ENCODE peak calls at places on chromosomes 5 and 9, in ten cellular contexts. V is lung microvascular endothelial cell; Y is erythroblast; X is stimulated activated naive CD8-positive, alpha-beta T cell treated with anti-CD3 and anti-CD28 coated beads, Interleukin-15, Interleukin-2, amounts not matched to agents 100 U/mL and 50 U/mL, for 24 hours; Z is neural progenitor cell; O is Daoy; P is ELF-1; R is NCI-H2171; E is naive thymus-derived CD8-positive, alpha-beta T cell; M is GM04503. U is an unnamed sample.
A peak's percentile ranks its signal among the peaks of the same experiment; 100 is the strongest.

GRCh38 chr5:78600656-78601452 is 47.7 kb downstream of the LHFPL2 start:
- DNase-seq in R (no peak), E (no peak), O (peak; percentile 52), Y (no peak), V (peak; percentile 87), X (no peak), Z (no peak), P (no peak), M (no peak), U (no peak)

GRCh38 chr9:118305371-118305770 is 601.2 kb downstream of the TLR4 start:
- DNase-seq in M (no peak), P (no peak), Y (no peak), E (no peak), O (no peak), Z (no peak), V (no peak), R (no peak), X (no peak), U (no peak)

GRCh38 chr5:142095651-142096330 is 12.8 kb upstream of the NDFIP1 start:
- DNase-seq in M (no peak), Y (no peak), Z (no peak), V (no peak), X (peak; percentile 83), R (no peak), E (peak; percentile 81), O (no peak), P (no peak), U (no peak)

GRCh38 chr5:134139891-134140469 is 25.5 kb downstream of the TCF7 start:
- DNase-seq in O (no peak), Z (no peak), P (no peak), X (no peak), E (no peak), V (no peak), R (no peak), M (no peak), Y (no peak), U (no peak)

GRCh38 chr5:80963966-80964481 is 3.9 kb downstream of the RASGRF2 start:
- DNase-seq in Z (no peak), O (no peak), P (no peak), M (peak; percentile 7), X (no peak), E (no peak), R (no peak), Y (no peak), V (peak; percentile 43), U (no peak)

GRCh38 chr5:150436141-150436680 is 13.3 kb downstream of the RPS14 start:
- DNase-seq in M (no peak), O (peak; percentile 85), P (peak; percentile 93), E (peak; percentile 87), V (peak; percentile 91), Y (peak; percentile 91), X (peak; percentile 94), R (peak; percentile 31), Z (peak; percentile 95), U (peak; percentile 76)

GRCh38 chr5:124744170-124744911 is 2.1 kb downstream of the ZNF608 start:
- DNase-seq in R (no peak), Z (no peak), M (no peak), O (peak; percentile 67), Y (no peak), V (peak; percentile 46), X (no peak), E (no peak), P (peak; percentile 64), U (no peak)

GRCh38 chr5:168047043-168047668 is 244.3 kb upstream of the WWC1 start:
- DNase-seq in P (peak; percentile 82), E (no peak), M (no peak), O (peak; percentile 77), R (peak; percentile 61), X (peak; percentile 3), Z (peak; percentile 81), V (peak; percentile 42), Y (peak; percentile 24), U (no peak)

GRCh38 chr5:175443514-175444059 is 395 bp downstream of the DRD1 start:
- DNase-seq in R (no peak), O (no peak), Y (no peak), E (no peak), M (no peak), X (no peak), Z (peak; percentile 46), P (peak; percentile 80), V (no peak), U (no peak)

GRCh38 chr9:69877852-69878507 is 57.4 kb downstream of the CFAP95 start:
- DNase-seq in X (no peak), V (peak; percentile 69), O (peak; percentile 33), Y (peak; percentile 51), M (no peak), R (peak; percentile 26), Z (peak; percentile 50), E (no peak), P (no peak), U (no peak)

GRCh38 chr5:125338804-125339203 is 592.4 kb upstream of the ZNF608 start:
- DNase-seq in O (no peak), V (no peak), P (no peak), X (no peak), R (no peak), Y (no peak), Z (no peak), M (no peak), E (no peak), U (no peak)

GRCh38 chr5:145787001-145787400 is 48.1 kb downstream of the PRELID2 start:
- DNase-seq in M (no peak), E (no peak), P (no peak), Z (no peak), R (no peak), V (no peak), Y (no peak), O (no peak), X (no peak), U (no peak)

GRCh38 chr9:88587885-88588628 is 53.1 kb downstream of the NXNL2 start:
- DNase-seq in O (no peak), V (no peak), M (no peak), P (no peak), Y (peak; percentile 4), X (no peak), Z (no peak), R (no peak), E (no peak), U (no peak)

GRCh38 chr5:176596689-176597416 is 13.1 kb downstream of the GPRIN1 start:
- DNase-seq in P (peak; percentile 75), E (peak; percentile 70), Y (peak; percentile 79), Z (peak; percentile 79), X (peak; percentile 77), R (no peak), M (no peak), O (no peak), V (peak; percentile 76), U (no peak)

GRCh38 chr9:9557804-9558334 is 1054.9 kb downstream of the PTPRD start:
- DNase-seq in X (no peak), M (no peak), E (no peak), Y (no peak), V (peak; percentile 3), O (no peak), R (no peak), Z (peak; percentile 46), P (peak; percentile 77), U (no peak)

GRCh38 chr5:33474004-33474403 is 33.2 kb downstream of the TARS1 start:
- DNase-seq in Y (no peak), R (no peak), X (no peak), M (no peak), P (no peak), E (no peak), Z (no peak), O (no peak), V (no peak), U (no peak)

GRCh38 chr5:138981606-138982005 is 106.5 kb upstream of the LRRTM2 start:
- DNase-seq in X (peak; percentile 13), P (no peak), Y (no peak), Z (no peak), O (peak; percentile 34), M (no peak), V (no peak), E (peak; percentile 18), R (no peak), U (no peak)

GRCh38 chr9:73039253-73039915 is 86.5 kb upstream of the ALDH1A1 start:
- DNase-seq in E (no peak), P (no peak), R (no peak), V (no peak), Z (no peak), X (no peak), M (no peak), O (no peak), Y (no peak), U (no peak)